ENCODE peak calls at places on chromosomes 4 and X, in eight cellular contexts. A is M059J; T is NB4; Q is HFF-Myc; L is RPMI7951; Y is CD8-positive, alpha-beta memory T cell; M is amygdala; H is activated T-cell treated with anti-CD3 and anti-CD28 coated beads, Interleukin-2, amount 50 U/mL, for 24 hours. I is an unnamed sample.

GRCh38 chr4:76199664-76200211 is 13.9 kb downstream of the SCARB2 start:
- DNase-seq in Q (no peak), M (peak; percentile 86), T (no peak), L (peak; percentile 65), A (peak; percentile 42), H (no peak), Y (no peak), I (no peak)

GRCh38 chrX:149003863-149004660 is 501.0 kb downstream of the IDS start:
- DNase-seq in T (peak; percentile 3), L (peak; percentile 19), H (no peak), M (no peak), A (no peak), Q (no peak), Y (no peak), I (no peak)

GRCh38 chrX:149628280-149628679 is 3.3 kb downstream of the TMEM185A start:
- DNase-seq in H (no peak), L (no peak), Y (no peak), T (no peak), M (no peak), Q (no peak), A (no peak), I (no peak)

GRCh38 chr4:110953191-110953590 is 330.3 kb upstream of the PITX2 start:
- DNase-seq in H (no peak), M (no peak), L (no peak), A (peak; percentile 3), Q (no peak), T (no peak), Y (no peak), I (peak; percentile 39)

GRCh38 chr4:98653890-98654867 is 4.2 kb downstream of the TSPAN5 start:
- DNase-seq in M (no peak), H (no peak), L (peak; percentile 93), T (no peak), Y (no peak), Q (peak; percentile 97), A (peak; percentile 94), I (peak; percentile 97)

GRCh38 chr4:147550626-147551250 is 66.5 kb upstream of the TMEM184C start:
- DNase-seq in Y (no peak), L (peak; percentile 51), H (no peak), A (peak; percentile 69), Q (no peak), T (no peak), M (no peak), I (peak; percentile 63)

GRCh38 chrX:7088968-7089615 is 58.4 kb upstream of the STS start:
- DNase-seq in Y (peak; percentile 47), Q (no peak), H (peak; percentile 65), A (no peak), L (no peak), M (no peak), T (peak; percentile 34), I (no peak)

GRCh38 chrX:129958814-129959492 is 23.5 kb upstream of the BCORL1 start:
- DNase-seq in Y (no peak), H (no peak), M (no peak), A (no peak), T (no peak), L (no peak), Q (no peak), I (no peak)

GRCh38 chr4:55675196-55675793 is 39.2 kb upstream of the NMU start:
- DNase-seq in Q (no peak), A (no peak), M (no peak), H (no peak), Y (no peak), T (peak; percentile 17), L (no peak), I (no peak)

GRCh38 chrX:123738378-123738955 is 5.6 kb upstream of the THOC2 start:
- DNase-seq in H (no peak), M (no peak), Q (no peak), T (no peak), L (peak; percentile 3), Y (no peak), A (peak; percentile 9), I (no peak)

GRCh38 chrX:137550561-137551305 is 15.2 kb upstream of the ZIC3 start:
- DNase-seq in Y (no peak), H (no peak), A (no peak), Q (no peak), L (no peak), M (no peak), T (no peak), I (no peak)

GRCh38 chr4:34633216-34633615 is 1611.1 kb downstream of the ARAP2 start:
- DNase-seq in T (no peak), Y (no peak), L (no peak), H (no peak), Q (no peak), M (no peak), A (no peak), I (no peak)

I was measured in EL.